ENCODE peak calls at places on chromosomes 13 and 19, in four cellular contexts. R, S, M and Z are unnamed samples.

GRCh38 chr19:419721-420515 is 11.0 kb upstream of the C2CD4C start:
- DNase-seq in R (no peak), S (no peak), M (no peak), Z (no peak)

GRCh38 chr13:82330499-82330898 is 1551.8 kb downstream of the SLITRK1 start:
- DNase-seq in R (peak), S (no peak), M (peak), Z (no peak)

GRCh38 chr13:106277483-106278154 is 257.8 kb downstream of the EFNB2 start:
- DNase-seq in R (no peak), S (peak), M (no peak), Z (no peak)

GRCh38 chr19:6097911-6098310 is 12.4 kb downstream of the RFX2 start:
- DNase-seq in R (no peak), S (no peak), M (no peak), Z (no peak)

GRCh38 chr19:52200044-52200443 is 10.2 kb downstream of the PPP2R1A start:
- DNase-seq in R (no peak), S (no peak), M (peak), Z (peak)

GRCh38 chr13:78977311-78977710 is 318.4 kb upstream of the OBI1 start:
- DNase-seq in R (no peak), S (no peak), M (no peak), Z (no peak)

GRCh38 chr13:21557995-21558394 is 46.0 kb downstream of the MICU2 start:
- DNase-seq in R (peak), S (peak), M (peak), Z (no peak)

GRCh38 chr13:106433066-106433465 is 102.4 kb downstream of the EFNB2 start:
- DNase-seq in R (no peak), S (no peak), M (no peak), Z (no peak)

GRCh38 chr13:39422845-39423565 is 180.0 kb downstream of the LHFPL6 start:
- DNase-seq in R (no peak), S (no peak), M (no peak), Z (no peak)

GRCh38 chr19:46608581-46609345 is 7.6 kb downstream of the CALM3 start:
- DNase-seq in R (no peak), S (no peak), M (no peak), Z (no peak)

GRCh38 chr19:35436477-35437141 is 11.4 kb upstream of the FFAR2 start:
- DNase-seq in R (peak), S (no peak), M (peak), Z (no peak)

GRCh38 chr19:32945260-32945659 is 26.5 kb downstream of the CEP89 start:
- DNase-seq in R (no peak), S (no peak), M (no peak), Z (no peak)

GRCh38 chr19:4172861-4173473 is 9.4 kb downstream of the SIRT6 start:
- DNase-seq in R (peak), S (peak), M (no peak), Z (no peak)

GRCh38 chr13:75326173-75327131 is 155.5 kb downstream of the TBC1D4 start:
- DNase-seq in R (peak), S (no peak), M (peak), Z (peak)

GRCh38 chr19:2476451-2477140 is 669 bp downstream of the GADD45B start:
- DNase-seq in R (no peak), S (peak), M (peak), Z (peak)

GRCh38 chr19:56253737-56254136 is 18.8 kb upstream of the EDDM13 start:
- DNase-seq in R (peak), S (peak), M (peak), Z (peak)

GRCh38 chr19:37999309-38000213 is 92.6 kb downstream of the SIPA1L3 start:
- DNase-seq in R (no peak), S (no peak), M (peak), Z (peak)

GRCh38 chr13:51802601-51803000 is 1.4 kb downstream of the DHRS12 start:
- DNase-seq in R (no peak), S (no peak), M (peak), Z (no peak)

GRCh38 chr19:28468701-28469459 is 744.1 kb downstream of the UQCRFS1 start:
- DNase-seq in R (peak), S (peak), M (no peak), Z (peak)

GRCh38 chr19:1985588-1986356 is 29.7 kb downstream of the BTBD2 start:
- DNase-seq in R (no peak), S (no peak), M (no peak), Z (no peak)

GRCh38 chr19:6533746-6534418 is 3.1 kb downstream of the TNFSF9 start:
- DNase-seq in R (no peak), S (no peak), M (no peak), Z (no peak)

GRCh38 chr13:65497265-65497664 is 1732.9 kb downstream of the PCDH9 start:
- DNase-seq in R (no peak), S (no peak), M (no peak), Z (peak)

GRCh38 chr13:81874681-81875661 is 1534.0 kb upstream of the SPRY2 start:
- DNase-seq in R (no peak), S (peak), M (no peak), Z (no peak)

GRCh38 chr13:97715763-97716162 is 237.7 kb upstream of the IPO5 start:
- DNase-seq in R (no peak), S (no peak), M (no peak), Z (no peak)

GRCh38 chr13:42732073-42732472 is 49.3 kb upstream of the FAM216B start:
- DNase-seq in R (no peak), S (no peak), M (no peak), Z (no peak)

GRCh38 chr19:681029-681626 is 4.9 kb downstream of the FSTL3 start:
- DNase-seq in R (peak), S (peak), M (no peak), Z (no peak)

GRCh38 chr13:60398438-60398891 is 1.4 kb downstream of the TDRD3 start:
- DNase-seq in R (no peak), S (no peak), M (no peak), Z (no peak)

GRCh38 chr13:60397693-60398437 is 845 bp downstream of the TDRD3 start:
- DNase-seq in R (peak), S (peak), M (peak), Z (peak)

GRCh38 chr13:60396008-60396782 is 825 bp upstream of the TDRD3 start:
- DNase-seq in R (peak), S (peak), M (peak), Z (peak)

GRCh38 chr13:60396783-60397692 is at the start of gene TDRD3:
- DNase-seq in R (peak), S (peak), M (peak), Z (peak)

DNA sequence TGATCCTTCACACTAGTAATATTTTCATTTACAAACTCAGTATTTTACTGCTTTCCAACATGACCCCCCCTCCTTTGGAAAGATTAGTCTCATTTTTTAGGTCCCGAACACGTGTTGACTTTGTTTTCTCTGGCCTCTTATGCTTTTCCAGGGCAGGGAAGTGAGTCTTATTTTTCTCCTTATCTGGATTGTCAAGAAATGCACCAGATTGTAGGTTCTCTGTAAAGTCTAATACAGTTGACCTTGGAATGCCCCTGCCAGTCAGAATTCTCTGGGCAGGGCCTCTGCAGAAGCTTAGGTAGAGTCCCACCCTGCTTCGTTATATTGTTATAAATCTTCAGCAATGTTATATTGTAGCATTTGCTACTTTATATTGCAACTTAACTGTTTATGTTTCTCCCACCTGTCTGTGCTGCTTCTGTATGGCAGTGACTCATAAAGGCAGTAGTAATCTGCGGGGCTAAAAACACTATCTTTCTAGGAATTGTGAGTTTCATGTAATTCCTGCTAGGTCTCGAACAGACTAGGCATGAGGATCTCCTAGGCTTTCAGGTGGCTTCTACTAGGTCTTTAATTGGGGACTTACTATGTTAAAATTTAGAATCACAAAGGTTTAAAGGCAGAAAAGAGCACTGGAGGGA is 2.0 kb downstream of the TDRD3 start:
- DNase-seq in R (peak), S (no peak), M (peak), Z (peak)
- H3K9ac ChIP-seq in R (peak), S (no peak), M (peak), Z (peak)

DNA sequence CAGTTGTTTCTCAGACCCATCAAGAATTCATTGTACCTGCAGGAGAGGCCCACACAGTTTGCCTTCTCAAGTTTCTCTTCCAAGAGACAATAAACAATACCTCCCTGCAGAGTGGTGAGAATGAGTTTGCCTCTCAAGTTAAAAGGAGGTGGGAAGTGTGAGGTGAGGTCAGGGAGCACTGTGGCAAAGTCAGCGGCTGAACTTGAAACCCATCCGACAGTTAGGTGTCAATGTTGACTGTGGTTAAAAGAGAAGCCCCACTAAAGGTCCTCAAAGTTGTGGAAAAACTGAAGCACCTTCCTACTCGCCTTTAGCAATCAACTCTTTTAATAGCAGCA is 73.0 kb upstream of the TSC22D1 start:
- DNase-seq in R (no peak), S (peak), M (no peak), Z (no peak)
- H2AFZ ChIP-seq in R (no peak), S (no peak), M (no peak), Z (no peak)

GRCh38 chr13:25046274-25046984 is 49.5 kb upstream of the PABPC3 start:
- DNase-seq in R (no peak), S (peak), M (no peak), Z (no peak)
- H3K9ac ChIP-seq in R (no peak), S (no peak), M (no peak), Z (no peak)

DNA sequence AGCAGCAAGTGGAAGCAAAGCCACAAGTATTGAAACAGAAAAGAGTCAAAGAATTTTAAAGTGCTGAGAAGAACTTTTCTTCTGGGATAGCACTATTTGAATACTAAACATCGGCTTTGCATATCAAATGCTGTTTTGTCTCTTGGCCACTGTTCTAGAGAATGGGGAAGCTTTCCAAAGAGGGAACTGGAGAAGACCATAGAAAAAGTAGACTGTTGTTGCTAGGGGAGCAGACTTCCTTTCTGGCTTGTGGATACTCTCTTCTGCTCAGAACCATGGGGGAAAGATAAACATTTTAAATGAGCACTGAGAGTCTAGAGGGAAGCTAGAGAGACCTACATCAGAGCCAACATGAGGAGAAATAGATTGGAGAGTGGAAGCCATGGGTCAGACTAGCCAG is 315.7 kb downstream of the KCTD12 start:
- DNase-seq in R (no peak), S (no peak), M (peak), Z (no peak)
- H2AFZ ChIP-seq in R (no peak), S (peak), M (no peak), Z (no peak)

GRCh38 chr13:48573213-48573612 is 40.3 kb upstream of the RCBTB2 start:
- DNase-seq in R (no peak), S (no peak), M (peak), Z (no peak)

GRCh38 chr13:48567521-48568331 is 34.8 kb upstream of the RCBTB2 start:
- DNase-seq in R (no peak), S (no peak), M (peak), Z (no peak)

GRCh38 chr13:48570225-48570828 is 37.4 kb upstream of the RCBTB2 start:
- DNase-seq in R (no peak), S (no peak), M (no peak), Z (no peak)

GRCh38 chr13:48574036-48574796 is 41.3 kb upstream of the RCBTB2 start:
- DNase-seq in R (no peak), S (no peak), M (no peak), Z (no peak)

GRCh38 chr13:48571121-48571901 is 38.4 kb upstream of the RCBTB2 start:
- DNase-seq in R (no peak), S (no peak), M (peak), Z (peak)
- H3K9ac ChIP-seq in R (no peak), S (no peak), M (no peak), Z (peak)

DNA sequence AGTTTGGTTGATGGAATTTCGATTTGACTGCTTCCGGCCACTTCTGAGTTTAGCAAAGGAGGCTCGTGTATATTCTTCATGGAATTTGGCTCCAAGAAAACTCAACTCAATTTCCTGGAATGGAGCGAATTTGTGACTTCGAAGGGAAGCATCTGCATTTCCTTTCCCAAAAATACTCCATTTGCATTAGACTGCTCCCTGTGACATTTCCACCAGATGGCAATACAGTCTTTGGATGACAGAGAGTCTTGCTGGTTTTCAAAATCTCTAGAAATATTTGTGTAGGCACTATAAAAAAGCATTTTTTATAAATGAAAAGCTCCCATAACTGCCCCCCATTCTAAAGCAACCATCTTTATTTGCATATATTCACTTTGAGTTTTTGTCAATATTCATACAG is 4.1 kb downstream of the C1QTNF9 start:
- DNase-seq in R (no peak), S (no peak), M (no peak), Z (no peak)
- H2AFZ ChIP-seq in R (no peak), S (no peak), M (no peak), Z (no peak)

GRCh38 chr19:30228726-30229523 is 143.3 kb upstream of the ZNF536 start:
- DNase-seq in R (no peak), S (peak), M (no peak), Z (no peak)
- H3K9ac ChIP-seq in R (no peak), S (no peak), M (no peak), Z (peak)